ENCODE peak calls at places on chromosomes 11 and 22, in five cellular contexts. Y, A, W, E and X are unnamed samples.

GRCh38 chr11:71084306-71085012 is 167.9 kb downstream of the SHANK2 start:
- DNase-seq in A (no peak), E (no peak), Y (no peak), W (no peak), X (no peak)

GRCh38 chr11:67405196-67405567 is 1.3 kb downstream of the TBC1D10C start:
- DNase-seq in Y (no peak), W (no peak), E (no peak), A (no peak), X (no peak)

GRCh38 chr11:587978-588380 is 11.7 kb downstream of the PHRF1 start:
- DNase-seq in Y (peak), W (peak), E (no peak), A (no peak), X (peak)

GRCh38 chr11:116733959-116734517 is 38.7 kb downstream of the BUD13 start:
- DNase-seq in W (no peak), Y (no peak), E (no peak), A (no peak), X (no peak)

GRCh38 chr11:76153609-76153949 is 52.7 kb downstream of the WNT11 start:
- DNase-seq in W (peak), E (no peak), Y (peak), A (no peak), X (peak)

GRCh38 chr11:8963569-8964323 is 496 bp downstream of the TMEM9B start:
- DNase-seq in E (peak), A (peak), W (peak), Y (peak), X (peak)

GRCh38 chr11:131498631-131499053 is 128.2 kb downstream of the NTM start:
- DNase-seq in A (no peak), Y (no peak), E (no peak), W (no peak), X (no peak)

GRCh38 chr11:78039919-78040671 is 17.0 kb upstream of the KCTD14 start:
- DNase-seq in W (peak), Y (peak), A (no peak), E (peak), X (peak)

GRCh38 chr11:72421351-72421750 is 13.0 kb downstream of the CLPB start:
- DNase-seq in W (no peak), Y (no peak), E (no peak), A (no peak), X (peak)

GRCh38 chr11:130055637-130056036 is 14.1 kb upstream of the APLP2 start:
- DNase-seq in Y (no peak), E (no peak), A (no peak), W (peak), X (peak)

GRCh38 chr11:77026236-77026635 is 8.0 kb upstream of the B3GNT6 start:
- DNase-seq in W (no peak), Y (no peak), E (peak), A (no peak), X (no peak)

GRCh38 chr22:39090426-39091064 is 6.5 kb upstream of the APOBEC3H start:
- DNase-seq in W (no peak), E (no peak), A (peak), Y (peak), X (peak)

GRCh38 chr11:34432822-34433221 is 5.9 kb upstream of the CAT start:
- DNase-seq in Y (no peak), E (no peak), A (no peak), W (no peak), X (no peak)

GRCh38 chr22:46350111-46350510 is 14.6 kb downstream of the TRMU start:
- DNase-seq in W (no peak), E (no peak), Y (no peak), A (no peak), X (no peak)